ENCODE peak calls at places on chromosomes 5 and 9, in four cellular contexts. K is K562, Y is HepG2, D is GM12878. V is an unnamed sample.

GRCh38 chr9:16310288-16311145 is 560.0 kb downstream of the BNC2 start:
- DNase-seq in K (no peak), Y (no peak), D (no peak), V (no peak)

GRCh38 chr9:112777914-112778313 is 27.4 kb downstream of the SNX30 start:
- DNase-seq in K (no peak), Y (no peak), D (no peak), V (no peak)

GRCh38 chr5:141359790-141360426 is at the start of gene PCDHGB2:
- DNase-seq in K (no peak), Y (peak; percentile 48), D (no peak), V (no peak)

GRCh38 chr5:172858990-172859811 is 25.1 kb downstream of the ERGIC1 start:
- DNase-seq in K (no peak), Y (peak; percentile 96), D (no peak), V (no peak)

GRCh38 chr5:43332401-43332800 is 19.2 kb upstream of the HMGCS1 start:
- DNase-seq in K (no peak), Y (no peak), D (no peak), V (no peak)

GRCh38 chr5:98934581-98934980 is 5.8 kb upstream of the CHD1 start:
- DNase-seq in K (no peak), Y (no peak), D (no peak), V (no peak)

GRCh38 chr9:33868430-33869000 is 51.6 kb downstream of the UBE2R2 start:
- DNase-seq in K (no peak), Y (no peak), D (no peak), V (no peak)

GRCh38 chr9:34685591-34685990 is 5.5 kb downstream of the CCL19 start:
- DNase-seq in K (no peak), Y (no peak), D (no peak), V (no peak)

GRCh38 chr9:128192601-128193371 is 1.4 kb upstream of the CIZ1 start:
- DNase-seq in K (peak; percentile 86), Y (no peak), D (no peak), V (no peak)

GRCh38 chr9:33288828-33289483 is 1.4 kb upstream of the NFX1 start:
- DNase-seq in K (no peak), Y (no peak), D (no peak), V (no peak)

GRCh38 chr5:179475956-179476355 is 74.4 kb upstream of the RUFY1 start:
- DNase-seq in K (no peak), Y (no peak), D (no peak), V (no peak)

GRCh38 chr9:114240647-114241558 is 82.0 kb upstream of the ORM1 start:
- DNase-seq in K (no peak), Y (no peak), D (no peak), V (no peak)

GRCh38 chr5:14723648-14724231 is 59.2 kb downstream of the OTULIN start:
- DNase-seq in K (no peak), Y (no peak), D (no peak), V (no peak)

GRCh38 chr5:32767948-32768427 is 56.9 kb downstream of the NPR3 start:
- DNase-seq in K (no peak), Y (peak; percentile 80), D (no peak), V (no peak)

GRCh38 chr9:14173730-14174129 is 140.2 kb downstream of the NFIB start:
- DNase-seq in K (no peak), Y (no peak), D (no peak), V (no peak)

GRCh38 chr9:121770415-121771273 is 119.2 kb downstream of the DAB2IP start:
- DNase-seq in K (no peak), Y (no peak), D (no peak), V (no peak)

GRCh38 chr5:8391916-8392315 is 523.0 kb downstream of the MTRR start:
- DNase-seq in K (no peak), Y (no peak), D (no peak), V (no peak)

GRCh38 chr5:137847699-137848098 is 20.0 kb upstream of the MYOT start:
- DNase-seq in K (no peak), Y (no peak), D (peak; percentile 33), V (no peak)

GRCh38 chr5:1747079-1747802 is 52.4 kb downstream of the MRPL36 start:
- DNase-seq in K (no peak), Y (no peak), D (no peak), V (peak; percentile 34)

GRCh38 chr9:114299286-114300152 is 23.4 kb upstream of the ORM1 start:
- DNase-seq in K (no peak), Y (no peak), D (no peak), V (peak; percentile 39)

GRCh38 chr5:179798771-179799643 is 5.2 kb downstream of the LTC4S start:
- DNase-seq in K (no peak), Y (no peak), D (no peak), V (no peak)

GRCh38 chr5:140367631-140368013 is 7.6 kb downstream of the SLC4A9 start:
- DNase-seq in K (no peak), Y (no peak), D (no peak), V (no peak)

GRCh38 chr5:31781772-31782171 is 142.8 kb downstream of the PDZD2 start:
- DNase-seq in K (no peak), Y (no peak), D (no peak), V (no peak)

GRCh38 chr5:62538017-62538942 is 40.3 kb upstream of the LRRC70 start:
- DNase-seq in K (peak; percentile 13), Y (peak; percentile 28), D (peak; percentile 17), V (no peak)

GRCh38 chr9:90124961-90125360 is 517.7 kb downstream of the DIRAS2 start:
- DNase-seq in K (no peak), Y (no peak), D (no peak), V (no peak)

GRCh38 chr5:169695025-169695625 is 58.0 kb downstream of the DOCK2 start:
- DNase-seq in K (no peak), Y (no peak), D (no peak), V (no peak)

GRCh38 chr5:101306391-101307137 is 403.5 kb upstream of the ST8SIA4 start:
- DNase-seq in K (no peak), Y (no peak), D (no peak), V (no peak)

GRCh38 chr5:102638316-102638715 is 116.8 kb upstream of the PAM start:
- DNase-seq in K (no peak), Y (no peak), D (no peak), V (no peak)

GRCh38 chr5:81856948-81857928 is 106.3 kb upstream of the SSBP2 start:
- DNase-seq in K (no peak), Y (no peak), D (no peak), V (peak; percentile 55)

GRCh38 chr5:66742083-66742895 is 146.1 kb downstream of the MAST4 start:
- DNase-seq in K (peak; percentile 18), Y (peak; percentile 33), D (no peak), V (no peak)

GRCh38 chr5:95836544-95836943 is 14.0 kb upstream of the GLRX start:
- DNase-seq in K (no peak), Y (no peak), D (no peak), V (no peak)

GRCh38 chr5:72325566-72326297 is 5.6 kb downstream of the PTCD2 start:
- DNase-seq in K (no peak), Y (no peak), D (no peak), V (no peak)

GRCh38 chr9:88932766-88933165 is 58.5 kb upstream of the S1PR3 start:
- DNase-seq in K (peak; percentile 26), Y (no peak), D (no peak), V (peak; percentile 21)

GRCh38 chr9:134319306-134320194 is 6.7 kb upstream of the RXRA start:
- DNase-seq in K (no peak), Y (no peak), D (no peak), V (no peak)

GRCh38 chr9:14099737-14100136 is 214.2 kb downstream of the NFIB start:
- DNase-seq in K (no peak), Y (no peak), D (no peak), V (no peak)

GRCh38 chr9:21709464-21710058 is 92.9 kb upstream of the MTAP start:
- DNase-seq in K (no peak), Y (peak; percentile 37), D (no peak), V (peak; percentile 84)

GRCh38 chr5:56516441-56516840 is 283.3 kb upstream of the ANKRD55 start:
- DNase-seq in K (no peak), Y (no peak), D (no peak), V (no peak)

GRCh38 chr9:110031511-110032173 is 176.3 kb downstream of the C9orf152 start:
- DNase-seq in K (no peak), Y (no peak), D (no peak), V (no peak)

DNA sequence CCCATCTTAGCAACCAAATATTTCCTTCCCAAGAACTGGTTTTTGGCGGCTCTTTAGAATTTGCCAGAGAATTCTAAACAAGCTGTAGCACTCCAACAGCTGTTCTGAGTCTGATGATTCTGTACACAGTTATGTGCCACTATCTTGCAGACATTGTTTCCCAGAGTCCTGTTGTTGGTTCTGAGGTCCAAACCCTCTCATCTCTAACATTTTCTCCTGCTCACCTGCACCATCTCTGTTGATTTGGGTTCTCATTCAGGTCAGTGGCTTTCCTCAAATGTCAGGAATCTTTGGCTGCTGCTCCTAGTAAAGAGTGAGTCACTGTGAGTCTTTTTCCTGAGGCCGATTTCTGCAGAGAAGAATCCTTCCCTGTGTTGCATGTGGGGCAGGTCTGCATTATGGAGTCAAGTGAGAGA is 50.0 kb downstream of the CAMSAP1 start:
- DNase-seq in K (no peak), Y (no peak), D (no peak), V (no peak)
- TF ChIP-seq BRCA1 in K (no peak), Y (no peak), D (no peak), V (no peak)

DNA sequence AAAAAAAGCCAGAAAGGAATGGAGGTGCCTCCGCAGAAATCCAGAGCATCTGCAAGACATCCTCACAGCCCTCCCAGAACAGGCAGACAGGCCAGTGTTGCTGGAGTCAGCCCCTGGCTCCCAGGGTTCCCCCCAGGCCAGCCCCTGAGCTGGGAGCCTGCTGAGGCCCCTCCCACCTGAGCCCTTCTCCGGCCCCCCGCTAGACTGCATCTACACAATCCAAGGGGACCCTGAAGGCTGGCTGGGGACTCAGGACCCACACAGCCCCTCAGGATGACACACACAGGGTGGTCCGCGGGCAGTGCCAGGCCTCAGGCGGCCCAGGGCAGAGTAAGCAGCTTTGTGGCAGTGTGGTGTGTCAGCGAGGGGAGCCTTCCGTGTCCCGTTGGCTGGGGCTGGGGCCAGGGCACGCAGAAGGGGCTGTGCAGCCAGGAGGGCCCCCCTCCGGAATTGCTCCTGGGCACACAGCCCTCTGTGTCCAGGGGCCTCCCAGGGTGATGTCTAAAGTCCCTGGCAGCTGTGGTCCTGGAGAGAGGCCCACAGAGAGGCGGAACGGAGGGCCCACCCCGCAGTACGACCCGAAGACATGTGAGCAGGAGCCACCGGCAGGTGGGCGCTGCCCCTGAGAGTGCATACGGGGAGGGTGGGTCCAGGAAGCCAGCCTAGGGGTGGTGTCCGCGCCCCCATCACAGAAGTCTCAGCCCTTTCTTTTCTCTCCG is 2.9 kb downstream of the TMEM250 start:
- DNase-seq in K (no peak), Y (no peak), D (no peak), V (no peak)
- TF ChIP-seq EZH2 in K (no peak), Y (no peak), D (no peak), V (no peak)

GRCh38 chr5:38598994-38599611 is 42.7 kb upstream of the LIFR start:
- DNase-seq in K (no peak), Y (peak; percentile 16), D (no peak), V (no peak)
- TF ChIP-seq BRCA1 in K (no peak), Y (no peak), D (no peak), V (no peak)

DNA sequence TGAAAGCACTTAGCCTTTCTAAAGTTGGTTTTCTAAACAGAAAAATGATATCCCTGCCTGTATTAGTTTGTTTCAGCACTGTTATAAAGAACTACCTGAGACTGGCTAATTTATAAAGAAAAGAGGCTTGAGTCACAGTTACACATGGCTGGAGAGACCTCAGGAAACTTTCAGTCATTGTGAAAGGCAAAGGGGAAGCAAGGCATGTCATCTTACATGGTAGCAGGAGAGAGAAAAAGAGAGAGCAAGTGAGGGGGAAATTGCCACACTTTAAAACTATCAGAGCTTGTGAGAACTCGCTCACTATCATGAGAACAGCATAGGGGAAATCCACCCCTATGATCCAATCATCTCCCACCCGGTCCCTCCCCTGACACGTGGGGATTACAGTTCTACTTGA is 64.9 kb downstream of the FAM170A start:
- DNase-seq in K (no peak), Y (no peak), D (no peak), V (no peak)
- TF ChIP-seq EZH2 in K (no peak), Y (no peak), D (no peak), V (no peak)